ENCODE peak calls at places on chromosomes 12 and 14, in ten cellular contexts. Q is adrenal gland, V is coronary artery, L is fibroblast of lung, R is neural progenitor cell, N is left ventricle myocardium inferior, W is bronchial epithelial cell, P is pancreas, Y is GM23338, D is heart left ventricle. J is an unnamed sample.

GRCh38 chr12:101838628-101839323 is 8.0 kb upstream of the GNPTAB start:
- DNase-seq in V (no peak), P (no peak), Y (no peak), L (no peak), R (no peak), Q (no peak), W (no peak), N (no peak), D (no peak), J (no peak)

GRCh38 chr14:69671365-69672050 is 60.1 kb downstream of the SUSD6 start:
- DNase-seq in Q (no peak), N (no peak), R (peak; percentile 66), L (no peak), V (no peak), D (no peak), P (no peak), Y (no peak), W (no peak), J (no peak)

GRCh38 chr12:3461391-3461790 is 29.6 kb upstream of the PRMT8 start:
- DNase-seq in W (no peak), V (no peak), N (no peak), Q (no peak), R (no peak), Y (no peak), D (peak; percentile 56), P (no peak), L (no peak), J (no peak)

GRCh38 chr12:117977373-117977772 is 8.6 kb upstream of the KSR2 start:
- DNase-seq in Q (no peak), Y (no peak), V (no peak), P (no peak), N (no peak), L (no peak), D (no peak), W (no peak), R (no peak), J (no peak)

GRCh38 chr14:23345987-23346692 is 6.5 kb downstream of the SLC22A17 start:
- DNase-seq in L (no peak), Q (no peak), R (peak; percentile 36), P (no peak), V (no peak), N (no peak), W (no peak), Y (peak; percentile 38), D (no peak), J (no peak)

GRCh38 chr12:116442981-116443380 is 116.2 kb upstream of the MAP1LC3B2 start:
- DNase-seq in Y (no peak), W (peak; percentile 52), Q (no peak), L (no peak), R (no peak), P (no peak), V (no peak), D (no peak), N (no peak), J (no peak)

GRCh38 chr14:76950043-76951020 is 78.2 kb downstream of the IRF2BPL start:
- DNase-seq in V (no peak), P (no peak), Y (no peak), N (no peak), L (peak; percentile 81), D (no peak), Q (peak; percentile 66), W (no peak), R (no peak), J (peak; percentile 76)

GRCh38 chr12:27333311-27334009 is 824 bp downstream of the BMAL2 start:
- DNase-seq in R (peak; percentile 43), N (peak; percentile 23), P (peak; percentile 72), Q (peak; percentile 24), L (no peak), Y (peak; percentile 49), W (peak; percentile 38), V (no peak), D (peak; percentile 40), J (no peak)

GRCh38 chr12:12774791-12775190 is 10.7 kb upstream of the APOLD1 start:
- DNase-seq in D (no peak), L (no peak), N (no peak), W (no peak), Y (no peak), R (no peak), P (no peak), V (no peak), Q (no peak), J (no peak)

GRCh38 chr12:70543444-70543843 is 93.8 kb downstream of the PTPRB start:
- DNase-seq in D (no peak), R (no peak), Y (peak; percentile 8), N (no peak), Q (no peak), V (no peak), W (peak; percentile 92), P (no peak), L (peak; percentile 93), J (peak; percentile 99)

GRCh38 chr12:5441497-5442236 is 9.8 kb downstream of the NTF3 start:
- DNase-seq in N (no peak), P (no peak), Y (peak; percentile 64), R (peak; percentile 60), V (no peak), Q (no peak), W (no peak), D (no peak), L (peak; percentile 83), J (no peak)

GRCh38 chr12:52984136-52984535 is 22.1 kb upstream of the EIF4B start:
- DNase-seq in L (no peak), R (no peak), N (no peak), V (no peak), P (no peak), Q (no peak), Y (no peak), D (no peak), W (no peak), J (no peak)
- TF ChIP-seq CTCF in L (peak; percentile 12), R (peak; percentile 7), N (no peak), V (no peak), P (no peak), Q (no peak), Y (no peak), D (no peak), W (peak; percentile 11), J (peak; percentile 42)

DNA sequence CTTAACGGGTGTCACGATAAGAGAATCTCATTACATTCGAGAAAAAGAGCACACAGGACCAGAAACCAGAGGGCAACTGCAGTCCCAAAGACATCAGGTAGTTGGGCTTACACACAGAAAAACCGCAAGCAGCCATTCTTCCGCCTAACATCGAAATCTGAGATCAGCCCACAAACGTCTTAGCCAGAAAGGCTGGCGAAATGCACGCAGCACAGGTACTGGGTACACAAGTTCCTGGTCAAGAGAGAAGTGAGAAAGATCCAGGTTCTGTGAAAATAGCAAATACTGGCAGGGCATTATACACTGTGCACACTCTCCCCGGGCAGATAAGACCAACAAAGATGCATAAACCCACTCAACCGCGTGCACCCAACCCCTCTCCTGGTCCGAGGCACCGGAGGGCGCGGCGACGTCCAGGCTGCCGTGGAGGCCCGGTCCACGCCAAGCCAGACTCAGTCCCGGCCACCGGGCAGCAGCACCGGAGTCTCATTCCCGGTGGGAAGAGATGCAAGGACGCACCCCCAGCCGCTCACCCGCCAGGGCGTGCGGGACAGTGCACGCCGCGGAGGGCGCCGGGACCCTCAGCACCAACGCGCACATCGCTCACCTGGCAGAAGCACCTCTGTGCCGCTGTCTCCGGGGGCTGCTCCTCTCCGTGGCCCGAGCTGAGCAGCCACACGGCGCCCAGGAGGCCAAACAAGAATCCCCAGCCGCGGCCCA is 437 bp downstream of the ERO1A start:
- DNase-seq in L (peak; percentile 67), N (peak; percentile 26), Y (peak; percentile 56), P (peak; percentile 79), W (peak; percentile 63), D (peak; percentile 53), V (no peak), R (peak; percentile 50), Q (peak; percentile 38), J (no peak)
- H3K4me3 ChIP-seq in L (peak overlapping the region; percentile 83), N (peak overlapping the region; percentile 90), Y (peak overlapping the region; percentile 93), P (peak overlapping the region; percentile 63), W (peak overlapping the region; percentile 98), D (peak overlapping the region; percentile 99), V (peak overlapping the region; percentile 96), R (peak overlapping the region; percentile 59), Q (peak overlapping the region; percentile 92), J (peak overlapping the region; percentile 73)

DNA sequence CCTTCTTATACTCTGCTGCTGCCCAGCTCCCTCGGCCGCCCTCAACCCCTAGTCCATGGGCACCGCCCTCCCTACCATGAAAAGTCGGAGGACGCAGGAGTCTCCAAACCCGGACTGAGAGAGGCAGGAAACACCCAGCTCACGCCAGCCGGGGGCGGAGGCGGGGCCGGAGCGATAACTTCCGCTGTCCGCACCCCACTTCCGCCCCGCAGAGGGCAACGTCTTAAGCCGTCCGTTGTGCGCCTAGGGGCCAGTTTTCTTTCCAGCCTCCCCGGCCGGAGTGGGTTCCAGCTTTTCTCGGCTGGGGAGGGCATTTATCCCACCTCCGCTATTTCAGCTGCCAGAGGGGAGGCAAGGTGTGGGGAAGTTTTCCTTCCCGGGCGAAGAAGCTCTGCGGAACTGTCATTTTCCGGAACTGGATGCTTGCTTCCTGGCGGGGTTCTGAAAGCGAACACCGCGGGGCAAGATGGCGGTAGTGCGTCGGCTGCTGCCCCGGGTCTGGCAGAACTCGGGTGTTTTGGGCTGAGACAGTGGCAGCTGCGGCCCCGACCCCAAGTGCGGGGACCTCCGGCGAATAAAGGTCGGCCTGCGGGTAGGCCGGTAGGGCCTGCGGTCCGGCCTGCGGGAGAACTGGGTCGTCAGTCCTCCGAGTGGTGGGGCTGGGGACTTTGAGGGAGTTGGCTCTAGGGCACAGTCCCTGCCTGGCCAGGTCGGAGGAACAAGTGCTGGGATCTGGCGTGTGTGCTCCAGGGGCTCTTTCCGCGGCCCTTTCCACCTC is at the start of the genes KCTD10 and UBE3B:
- DNase-seq in V (peak; percentile 91), L (peak; percentile 89), D (peak; percentile 93), W (peak; percentile 69), P (peak; percentile 90), Y (peak; percentile 97), Q (peak; percentile 89), R (peak; percentile 96), N (peak; percentile 89), J (peak; percentile 64)
- TF ChIP-seq CTCF in V (no peak), L (no peak), D (no peak), W (no peak), P (no peak), Y (no peak), Q (peak; percentile 51), R (no peak), N (peak; percentile 28), J (no peak)

GRCh38 chr12:57655541-57656240 is 22.7 kb upstream of the B4GALNT1 start:
- DNase-seq in L (no peak), W (no peak), Q (no peak), D (no peak), V (no peak), R (no peak), N (no peak), Y (no peak), P (no peak), J (no peak)

GRCh38 chr12:57658890-57659289 is 25.9 kb upstream of the B4GALNT1 start:
- DNase-seq in P (no peak), N (no peak), R (no peak), D (no peak), L (no peak), Q (no peak), W (no peak), Y (no peak), V (no peak), J (no peak)

GRCh38 chr12:57657744-57658143 is 24.7 kb upstream of the B4GALNT1 start:
- DNase-seq in Y (no peak), V (no peak), Q (peak; percentile 25), W (peak; percentile 67), D (no peak), N (no peak), P (no peak), L (peak; percentile 5), R (no peak), J (peak; percentile 13)

DNA sequence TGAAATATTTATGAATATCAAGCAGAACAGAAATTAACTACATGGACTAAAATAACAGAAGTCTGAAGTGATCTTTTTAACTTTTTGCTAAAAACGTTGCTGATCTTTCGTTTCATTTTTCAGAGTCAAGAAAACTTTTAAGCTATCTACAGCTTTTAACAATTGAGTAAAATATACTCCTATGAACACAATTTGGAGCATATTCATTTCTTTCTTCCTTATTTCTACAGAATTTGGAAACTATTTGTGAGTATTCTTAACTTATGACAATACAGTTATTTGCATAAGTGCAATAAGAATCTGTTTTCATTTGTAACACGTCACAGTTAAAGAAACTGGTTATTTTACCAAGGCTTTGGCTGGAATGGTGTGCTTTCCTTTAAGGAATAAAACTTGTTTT is 21.0 kb upstream of the B4GALNT1 start:
- DNase-seq in W (no peak), V (no peak), R (no peak), P (no peak), L (no peak), N (no peak), D (no peak), Y (no peak), Q (no peak), J (no peak)
- H3K4me3 ChIP-seq in W (no peak overlapping the region), V (no peak overlapping the region), R (no peak overlapping the region), P (no peak overlapping the region), L (no peak overlapping the region), N (no peak overlapping the region), D (no peak overlapping the region), Y (no peak overlapping the region), Q (no peak overlapping the region), J (no peak overlapping the region)